ENCODE peak calls at places on chromosomes 3 and 15, in eight cellular contexts. D, S, Q, J, I, N, E and U are unnamed samples.
A peak's percentile ranks its signal among the peaks of the same experiment; 100 is the strongest.

GRCh38 chr3:124282751-124283643 is 291.1 kb upstream of the ROPN1 start:
- DNase-seq in D (peak; percentile 81), S (peak; percentile 88), Q (no peak), J (peak; percentile 70), I (no peak), N (no peak), E (no peak), U (peak; percentile 88)

GRCh38 chr3:148880681-148881080 is 15.6 kb downstream of the CPA3 start:
- DNase-seq in D (no peak), S (no peak), Q (no peak), J (no peak), I (no peak), N (no peak), E (no peak), U (no peak)

GRCh38 chr15:35168464-35168863 is 83.4 kb upstream of the NANOGP8 start:
- DNase-seq in D (peak; percentile 28), S (no peak), Q (no peak), J (peak; percentile 5), I (no peak), N (no peak), E (no peak), U (peak; percentile 48)

GRCh38 chr3:9405756-9406155 is 8.3 kb downstream of the SETD5 start:
- DNase-seq in D (no peak), S (no peak), Q (no peak), J (no peak), I (no peak), N (no peak), E (no peak), U (no peak)

GRCh38 chr3:38119248-38119544 is 17.7 kb downstream of the ACAA1 start:
- DNase-seq in D (no peak), S (no peak), Q (no peak), J (no peak), I (no peak), N (no peak), E (no peak), U (no peak)

GRCh38 chr3:128572644-128573105 is 77.9 kb downstream of the RPN1 start:
- DNase-seq in D (no peak), S (no peak), Q (no peak), J (no peak), I (no peak), N (no peak), E (no peak), U (no peak)

GRCh38 chr3:177618873-177619771 is 421.8 kb upstream of the TBL1XR1 start:
- DNase-seq in D (peak; percentile 92), S (no peak), Q (no peak), J (no peak), I (no peak), N (no peak), E (no peak), U (peak; percentile 89)

GRCh38 chr3:57918123-57918837 is 89.9 kb upstream of the FLNB start:
- DNase-seq in D (peak; percentile 81), S (no peak), Q (no peak), J (peak; percentile 77), I (no peak), N (peak; percentile 49), E (no peak), U (peak; percentile 68)

GRCh38 chr15:99138491-99138982 is 33.7 kb downstream of the SYNM start:
- DNase-seq in D (no peak), S (no peak), Q (no peak), J (no peak), I (no peak), N (no peak), E (no peak), U (no peak)

GRCh38 chr15:51874751-51875644 is 45.5 kb downstream of the TMOD3 start:
- DNase-seq in D (peak; percentile 97), S (no peak), Q (no peak), J (peak; percentile 88), I (no peak), N (peak; percentile 90), E (no peak), U (peak; percentile 94)

GRCh38 chr15:33148129-33148850 is 46.2 kb downstream of the FMN1 start:
- DNase-seq in D (no peak), S (no peak), Q (no peak), J (no peak), I (no peak), N (no peak), E (no peak), U (no peak)

GRCh38 chr3:187066228-187066995 is 72.9 kb downstream of the RPL39L start:
- DNase-seq in D (peak; percentile 40), S (peak; percentile 53), Q (no peak), J (no peak), I (no peak), N (no peak), E (no peak), U (no peak)

GRCh38 chr15:47663106-47663505 is 54.2 kb upstream of the SEMA6D start:
- DNase-seq in D (no peak), S (no peak), Q (no peak), J (no peak), I (no peak), N (no peak), E (no peak), U (no peak)

GRCh38 chr3:72665701-72666443 is 182.4 kb downstream of the SHQ1 start:
- DNase-seq in D (no peak), S (no peak), Q (no peak), J (no peak), I (peak; percentile 48), N (no peak), E (no peak), U (no peak)

GRCh38 chr3:107676469-107677309 is 153.9 kb downstream of the BBX start:
- DNase-seq in D (peak; percentile 49), S (no peak), Q (no peak), J (no peak), I (no peak), N (no peak), E (no peak), U (no peak)

GRCh38 chr15:67771201-67771600 is 54.1 kb upstream of the SKOR1 start:
- DNase-seq in D (peak; percentile 11), S (no peak), Q (no peak), J (no peak), I (no peak), N (no peak), E (no peak), U (no peak)

GRCh38 chr3:81684739-81685395 is 76.6 kb downstream of the GBE1 start:
- DNase-seq in D (peak; percentile 19), S (no peak), Q (no peak), J (no peak), I (no peak), N (no peak), E (no peak), U (no peak)

GRCh38 chr3:195124378-195124985 is 146.5 kb downstream of the XXYLT1 start:
- DNase-seq in D (no peak), S (no peak), Q (no peak), J (no peak), I (no peak), N (no peak), E (no peak), U (no peak)

GRCh38 chr3:195125646-195126045 is 145.3 kb downstream of the XXYLT1 start:
- DNase-seq in D (no peak), S (no peak), Q (no peak), J (no peak), I (no peak), N (no peak), E (no peak), U (no peak)

GRCh38 chr3:195126073-195126605 is 144.8 kb downstream of the XXYLT1 start:
- DNase-seq in D (no peak), S (no peak), Q (no peak), J (no peak), I (no peak), N (no peak), E (no peak), U (no peak)

GRCh38 chr3:195122261-195122660 is 148.7 kb downstream of the XXYLT1 start:
- DNase-seq in D (no peak), S (no peak), Q (no peak), J (no peak), I (no peak), N (no peak), E (no peak), U (no peak)

GRCh38 chr3:195123196-195123805 is 147.7 kb downstream of the XXYLT1 start:
- DNase-seq in D (no peak), S (no peak), Q (no peak), J (no peak), I (no peak), N (no peak), E (no peak), U (no peak)
- TF ChIP-seq CTCF in D (no peak), S (no peak), Q (no peak), J (no peak), I (no peak), N (no peak), E (no peak), U (peak; percentile 46)

GRCh38 chr3:42839616-42840015 is 30.4 kb downstream of the ACKR2 start:
- DNase-seq in D (peak; percentile 77), S (peak; percentile 91), Q (no peak), J (peak; percentile 41), I (no peak), N (no peak), E (no peak), U (peak; percentile 63)
- H3K4me3 ChIP-seq in D (peak overlapping the region; percentile 49), S (peak overlapping the region; percentile 15), Q (no peak overlapping the region), J (peak overlapping the region; percentile 29), I (no peak overlapping the region), N (no peak overlapping the region), E (no peak overlapping the region), U (no peak overlapping the region)

GRCh38 chr15:63463030-63463429 is 41.4 kb upstream of the USP3 start:
- DNase-seq in D (no peak), S (no peak), Q (no peak), J (no peak), I (no peak), N (no peak), E (no peak), U (no peak)

GRCh38 chr15:63460210-63461135 is 43.9 kb upstream of the USP3 start:
- DNase-seq in D (no peak), S (no peak), Q (no peak), J (no peak), I (no peak), N (no peak), E (no peak), U (no peak)

GRCh38 chr15:63458794-63459395 is 45.5 kb upstream of the USP3 start:
- DNase-seq in D (no peak), S (no peak), Q (no peak), J (no peak), I (no peak), N (no peak), E (no peak), U (no peak)

GRCh38 chr15:63462053-63462452 is 42.3 kb upstream of the USP3 start:
- DNase-seq in D (peak; percentile 89), S (no peak), Q (no peak), J (no peak), I (no peak), N (no peak), E (no peak), U (no peak)

GRCh38 chr15:63461230-63461629 is 43.2 kb upstream of the USP3 start:
- DNase-seq in D (no peak), S (no peak), Q (no peak), J (no peak), I (no peak), N (no peak), E (no peak), U (no peak)
- TF ChIP-seq CTCF in D (no peak), S (no peak), Q (no peak), J (no peak), I (no peak), N (no peak), E (no peak), U (peak; percentile 40)

DNA sequence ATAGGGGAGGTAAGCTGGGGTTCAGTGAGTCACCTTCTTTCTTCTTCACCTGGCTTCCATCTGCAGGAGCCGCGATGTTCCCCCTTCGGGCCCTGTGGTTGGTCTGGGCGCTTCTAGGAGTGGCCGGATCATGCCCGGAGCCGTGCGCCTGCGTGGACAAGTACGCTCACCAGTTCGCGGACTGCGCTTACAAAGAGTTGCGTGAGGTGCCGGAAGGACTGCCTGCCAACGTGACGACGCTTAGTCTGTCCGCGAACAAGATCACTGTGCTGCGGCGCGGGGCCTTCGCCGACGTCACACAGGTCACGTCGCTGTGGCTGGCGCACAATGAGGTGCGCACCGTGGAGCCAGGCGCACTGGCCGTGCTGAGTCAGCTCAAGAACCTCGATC is 2.3 kb downstream of the ISLR2 start:
- DNase-seq in D (no peak), S (no peak), Q (no peak), J (no peak), I (no peak), N (peak; percentile 7), E (no peak), U (no peak)
- H3K4me3 ChIP-seq in D (no peak overlapping the region), S (no peak overlapping the region), Q (no peak overlapping the region), J (no peak overlapping the region), I (no peak overlapping the region), N (no peak overlapping the region), E (no peak overlapping the region), U (no peak overlapping the region)